ENCODE peak calls at places on chromosomes 16 and 17, in nine cellular contexts. L, J, V, F, U, D, O, A and Z are unnamed samples. For H3K4me1, the result is how much of the 10 kb centered on the place peaks cover.

GRCh38 chr17:66310528-66311148 is 8.2 kb downstream of the PRKCA start:
- DNase-seq in J (no peak), A (peak), F (peak), O (no peak), L (no peak), D (no peak), U (no peak), V (no peak), Z (no peak)

GRCh38 chr16:81652798-81653505 is 126.1 kb upstream of the PLCG2 start:
- DNase-seq in A (no peak), O (no peak), V (no peak), D (no peak), F (peak), J (no peak), L (no peak), U (no peak), Z (no peak)

GRCh38 chr16:3028716-3029319 is 5.0 kb downstream of the THOC6 start:
- DNase-seq in A (no peak), V (no peak), F (no peak), U (no peak), O (no peak), D (no peak), L (no peak), J (no peak), Z (no peak)

GRCh38 chr16:77431131-77431670 is 3.6 kb downstream of the ADAMTS18 start:
- DNase-seq in A (no peak), J (no peak), U (no peak), F (no peak), L (no peak), D (no peak), O (no peak), V (no peak), Z (no peak)

GRCh38 chr17:48915459-48916282 is 7.5 kb downstream of the UBE2Z start:
- DNase-seq in L (no peak), A (peak), J (no peak), F (no peak), U (no peak), D (no peak), O (no peak), V (no peak), Z (no peak)

GRCh38 chr16:8863594-8864424 is 5.0 kb downstream of the CARHSP1 start:
- DNase-seq in F (peak), J (no peak), D (no peak), L (no peak), V (no peak), A (peak), U (peak), O (no peak), Z (no peak)

GRCh38 chr16:27972500-27972899 is 91.0 kb downstream of the GSG1L start:
- DNase-seq in F (peak), L (peak), O (no peak), U (no peak), D (no peak), V (peak), J (no peak), A (peak), Z (peak)

GRCh38 chr17:9371019-9371418 is 204.6 kb downstream of the STX8 start:
- DNase-seq in F (no peak), J (no peak), V (no peak), U (no peak), A (peak), O (no peak), D (no peak), L (no peak), Z (no peak)

GRCh38 chr16:1651509-1652342 is 26.4 kb upstream of the JPT2 start:
- DNase-seq in V (peak), F (no peak), A (no peak), J (no peak), D (no peak), O (no peak), U (no peak), L (no peak), Z (no peak)

GRCh38 chr16:61987474-61988012 is 48.7 kb downstream of the CDH8 start:
- DNase-seq in L (no peak), F (no peak), J (no peak), U (no peak), V (no peak), O (no peak), A (no peak), D (no peak), Z (no peak)

GRCh38 chr16:8859913-8860881 is 8.6 kb downstream of the CARHSP1 start:
- DNase-seq in U (peak), D (peak), J (peak), L (no peak), V (no peak), F (no peak), A (no peak), O (peak), Z (no peak)

GRCh38 chr16:49278944-49279725 is 2.5 kb downstream of the CBLN1 start:
- DNase-seq in F (peak), D (no peak), J (no peak), V (no peak), A (no peak), O (no peak), U (no peak), L (no peak), Z (no peak)

GRCh38 chr16:25481636-25482035 is 210.1 kb upstream of the HS3ST4 start:
- DNase-seq in V (no peak), O (no peak), U (no peak), A (no peak), L (no peak), J (no peak), F (peak), D (no peak), Z (no peak)

DNA sequence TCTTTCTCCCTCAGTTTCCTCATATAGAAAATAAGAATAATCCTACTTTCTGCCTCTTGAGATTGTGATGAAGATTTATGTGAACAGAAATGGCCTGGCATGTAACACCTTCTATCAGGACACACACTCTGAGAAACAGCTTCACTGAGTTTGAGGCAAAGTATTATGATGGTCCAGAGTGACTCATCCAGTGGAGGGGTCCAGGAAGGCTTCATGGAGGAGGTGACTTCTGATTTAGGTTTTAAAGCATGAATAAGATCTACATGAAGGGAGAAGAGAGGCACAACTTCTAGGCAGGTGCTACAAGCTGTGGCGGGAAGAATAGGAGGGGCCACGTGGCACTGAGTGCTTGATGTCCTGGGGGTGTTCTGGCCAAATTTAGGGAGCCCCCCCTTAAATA is 124.4 kb upstream of the SDK2 start:
- DNase-seq in J (peak), U (no peak), L (no peak), V (no peak), A (no peak), O (no peak), F (no peak), D (no peak), Z (no peak)
- H3K4me1 ChIP-seq in J (under half), U (under half), L (under half), V (under half), A (under half), O (under half), F (under half), D (under half), Z (under half)

GRCh38 chr16:69787883-69788282 is 25.8 kb downstream of the WWP2 start:
- DNase-seq in L (no peak), O (no peak), A (no peak), V (no peak), D (no peak), J (no peak), U (no peak), F (no peak), Z (peak)
- TF ChIP-seq CTCF in L (no peak), O (no peak), A (no peak), V (no peak), D (no peak), J (no peak), U (no peak), F (no peak), Z (no peak)

GRCh38 chr17:75514299-75515228 is 773 bp downstream of the CASKIN2 start:
- DNase-seq in F (peak), V (peak), J (peak), L (no peak), A (no peak), D (peak), U (no peak), O (peak), Z (peak)
- H3K4me3 ChIP-seq in F (peak), V (peak), J (peak), L (peak), A (peak), D (peak), U (peak), O (peak), Z (peak)

GRCh38 chr17:36128411-36128978 is 24.9 kb downstream of the CCL4 start:
- DNase-seq in U (no peak), L (no peak), A (no peak), O (no peak), J (no peak), F (no peak), V (no peak), D (no peak), Z (no peak)

GRCh38 chr17:36127882-36128369 is 24.3 kb downstream of the CCL4 start:
- DNase-seq in A (no peak), J (no peak), V (no peak), L (no peak), D (no peak), F (peak), O (no peak), U (no peak), Z (no peak)

GRCh38 chr17:36127199-36127881 is 23.7 kb downstream of the CCL4 start:
- DNase-seq in D (no peak), F (no peak), J (no peak), V (no peak), L (no peak), O (no peak), A (no peak), U (no peak), Z (no peak)

GRCh38 chr17:36123431-36123830 is 19.8 kb downstream of the CCL4 start:
- DNase-seq in L (no peak), D (no peak), F (peak), J (no peak), A (no peak), U (no peak), V (no peak), O (no peak), Z (no peak)

DNA sequence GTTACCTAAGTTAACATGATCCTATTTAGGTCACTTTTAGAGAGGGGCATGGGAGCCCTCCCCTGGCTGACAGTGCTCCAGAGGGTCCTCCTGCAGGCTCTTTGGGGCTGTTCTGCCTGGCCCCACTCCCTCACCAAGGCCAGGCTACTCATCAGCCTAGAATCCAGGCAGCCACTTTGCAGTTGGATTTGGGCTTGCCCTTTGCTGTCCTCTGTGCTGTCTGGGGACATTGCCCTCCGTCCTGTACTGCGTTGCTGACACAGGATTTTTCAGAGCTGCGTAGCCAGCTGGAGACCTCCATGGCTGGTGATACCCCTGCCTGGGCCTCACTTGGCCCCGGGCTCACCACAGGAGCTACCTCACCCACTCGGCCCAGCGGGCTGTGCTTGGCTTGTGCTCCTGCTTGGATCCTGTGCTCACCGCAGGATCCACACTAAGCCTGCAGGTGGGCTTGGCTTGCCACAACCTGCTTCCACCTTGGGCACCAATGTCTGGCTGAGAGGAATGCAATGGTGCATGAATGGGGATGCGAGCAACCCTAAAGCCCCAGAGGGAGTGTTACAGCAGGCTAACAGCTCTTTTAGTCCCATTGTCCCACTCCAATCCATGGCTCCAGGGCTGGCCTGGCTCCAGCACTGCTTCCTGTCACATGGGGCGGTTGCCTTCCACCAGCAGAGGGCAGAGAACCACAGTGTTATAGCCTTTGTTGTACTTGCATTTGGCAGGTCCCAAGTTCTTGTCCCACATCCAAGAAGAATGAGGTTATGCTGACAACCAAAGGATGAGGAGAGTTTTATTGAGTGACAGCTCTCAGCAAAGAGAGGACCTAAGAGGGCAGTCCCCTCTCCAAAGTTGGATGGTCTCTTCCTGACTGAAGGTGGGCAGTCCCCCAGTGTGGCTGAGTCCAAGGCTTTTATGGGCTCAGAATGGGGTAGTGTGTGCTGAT is 21.5 kb downstream of the CCL4 start:
- DNase-seq in J (no peak), U (no peak), L (no peak), F (peak), V (no peak), D (no peak), O (no peak), A (peak), Z (no peak)
- H3K4me1 ChIP-seq in J (under half), U (under half), L (under half), F (under half), V (under half), D (under half), O (under half), A (under half), Z (under half)